ENCODE peak calls at places on chromosome 3, in four cellular contexts. K is CD4-positive, alpha-beta T cell; M is ovary; Y is fibroblast of mammary gland. I is an unnamed sample.

GRCh38 chr3:46960081-46960701 is 16.4 kb downstream of the CCDC12 start:
- DNase-seq in K (no peak), M (peak; percentile 50), Y (peak; percentile 71), I (no peak)

GRCh38 chr3:103380391-103380790 is 945.6 kb downstream of the ZPLD1 start:
- DNase-seq in K (no peak), M (no peak), Y (no peak), I (no peak)

GRCh38 chr3:32359766-32360513 is 31.7 kb upstream of the CMTM7 start:
- DNase-seq in K (no peak), M (no peak), Y (no peak), I (no peak)

GRCh38 chr3:148643389-148643840 is 54.3 kb upstream of the AGTR1 start:
- DNase-seq in K (no peak), M (no peak), Y (peak; percentile 88), I (no peak)

GRCh38 chr3:143832433-143832832 is 15.8 kb downstream of the SLC9A9 start:
- DNase-seq in K (no peak), M (no peak), Y (peak; percentile 61), I (no peak)

GRCh38 chr3:57787867-57788623 is 31.9 kb downstream of the SLMAP start:
- DNase-seq in K (no peak), M (no peak), Y (no peak), I (no peak)

GRCh38 chr3:46127503-46127902 is 80.6 kb downstream of the CCR1 start:
- DNase-seq in K (no peak), M (no peak), Y (peak; percentile 83), I (no peak)

GRCh38 chr3:46619845-46620778 is 7.8 kb downstream of the FAM240A start:
- DNase-seq in K (no peak), M (no peak), Y (no peak), I (no peak)

GRCh38 chr3:170476291-170476690 is 57.6 kb downstream of the CLDN11 start:
- DNase-seq in K (no peak), M (no peak), Y (no peak), I (no peak)

GRCh38 chr3:71171246-71171645 is 412.3 kb downstream of the FOXP1 start:
- DNase-seq in K (no peak), M (no peak), Y (no peak), I (no peak)

GRCh38 chr3:124995460-124995994 is 60.3 kb downstream of the HEG1 start:
- DNase-seq in K (peak; percentile 35), M (peak; percentile 69), Y (peak; percentile 61), I (peak; percentile 56)

GRCh38 chr3:57224856-57225255 is 2.7 kb upstream of the APPL1 start:
- DNase-seq in K (no peak), M (no peak), Y (no peak), I (no peak)

GRCh38 chr3:43499256-43499655 is 122.6 kb downstream of the ANO10 start:
- DNase-seq in K (no peak), M (no peak), Y (no peak), I (no peak)

GRCh38 chr3:32480596-32480995 is 22.1 kb downstream of the CMTM6 start:
- DNase-seq in K (no peak), M (no peak), Y (no peak), I (no peak)

GRCh38 chr3:143529018-143529478 is 319.2 kb downstream of the SLC9A9 start:
- DNase-seq in K (peak; percentile 1), M (no peak), Y (peak; percentile 77), I (no peak)

GRCh38 chr3:59680916-59681315 is 631.1 kb upstream of the CFAP20DC start:
- DNase-seq in K (no peak), M (no peak), Y (no peak), I (no peak)

GRCh38 chr3:187777331-187778046 is 32.2 kb upstream of the BCL6 start:
- DNase-seq in K (no peak), M (no peak), Y (peak; percentile 23), I (no peak)

GRCh38 chr3:32104492-32104891 is 1.9 kb upstream of the GPD1L start:
- DNase-seq in K (no peak), M (no peak), Y (no peak), I (no peak)

GRCh38 chr3:128278761-128279593 is 125.7 kb downstream of the EEFSEC start:
- DNase-seq in K (no peak), M (peak; percentile 86), Y (peak; percentile 93), I (no peak)

GRCh38 chr3:17157713-17158112 is 273.0 kb downstream of the PLCL2 start:
- DNase-seq in K (no peak), M (no peak), Y (peak; percentile 31), I (no peak)

GRCh38 chr3:169399068-169399467 is 264.4 kb downstream of the MECOM start:
- DNase-seq in K (no peak), M (no peak), Y (no peak), I (no peak)

GRCh38 chr3:116815321-116815720 is 105.7 kb downstream of the TUSC7 start:
- DNase-seq in K (no peak), M (no peak), Y (no peak), I (no peak)

GRCh38 chr3:143081844-143082778 is 37.5 kb upstream of the CHST2 start:
- DNase-seq in K (no peak), M (no peak), Y (no peak), I (no peak)

GRCh38 chr3:128081846-128082245 is 29.6 kb downstream of the SEC61A1 start:
- DNase-seq in K (no peak), M (no peak), Y (peak; percentile 86), I (no peak)

GRCh38 chr3:124429129-124429815 is 301.0 kb upstream of the UMPS start:
- DNase-seq in K (no peak), M (no peak), Y (peak; percentile 25), I (no peak)

GRCh38 chr3:105827959-105828358 is 40.9 kb downstream of the CBLB start:
- DNase-seq in K (no peak), M (peak; percentile 74), Y (peak; percentile 97), I (peak; percentile 45)

GRCh38 chr3:77055841-77056341 is 16.0 kb downstream of the ROBO2 start:
- DNase-seq in K (no peak), M (no peak), Y (no peak), I (no peak)

GRCh38 chr3:171419457-171419856 is 40.7 kb downstream of the TNIK start:
- DNase-seq in K (no peak), M (no peak), Y (no peak), I (no peak)

GRCh38 chr3:98875535-98875934 is 26.0 kb downstream of the DCBLD2 start:
- DNase-seq in K (no peak), M (no peak), Y (no peak), I (no peak)

GRCh38 chr3:196969660-196970546 is 1.3 kb upstream of the PIGZ start:
- DNase-seq in K (peak; percentile 68), M (peak; percentile 44), Y (peak; percentile 32), I (peak; percentile 38)

GRCh38 chr3:33318709-33319380 is 41.6 kb downstream of the FBXL2 start:
- DNase-seq in K (no peak), M (no peak), Y (no peak), I (no peak)

GRCh38 chr3:188583476-188584161 is 429.7 kb downstream of the LPP start:
- DNase-seq in K (no peak), M (no peak), Y (peak; percentile 18), I (no peak)

GRCh38 chr3:112776836-112777235 is 69.8 kb downstream of the CD200R1L start:
- DNase-seq in K (no peak), M (no peak), Y (no peak), I (no peak)

GRCh38 chr3:46971742-46972141 is 4.8 kb downstream of the CCDC12 start:
- DNase-seq in K (no peak), M (no peak), Y (no peak), I (no peak)

GRCh38 chr3:75737831-75738493 is 47.4 kb downstream of the ZNF717 start:
- DNase-seq in K (no peak), M (no peak), Y (peak; percentile 30), I (no peak)

DNA sequence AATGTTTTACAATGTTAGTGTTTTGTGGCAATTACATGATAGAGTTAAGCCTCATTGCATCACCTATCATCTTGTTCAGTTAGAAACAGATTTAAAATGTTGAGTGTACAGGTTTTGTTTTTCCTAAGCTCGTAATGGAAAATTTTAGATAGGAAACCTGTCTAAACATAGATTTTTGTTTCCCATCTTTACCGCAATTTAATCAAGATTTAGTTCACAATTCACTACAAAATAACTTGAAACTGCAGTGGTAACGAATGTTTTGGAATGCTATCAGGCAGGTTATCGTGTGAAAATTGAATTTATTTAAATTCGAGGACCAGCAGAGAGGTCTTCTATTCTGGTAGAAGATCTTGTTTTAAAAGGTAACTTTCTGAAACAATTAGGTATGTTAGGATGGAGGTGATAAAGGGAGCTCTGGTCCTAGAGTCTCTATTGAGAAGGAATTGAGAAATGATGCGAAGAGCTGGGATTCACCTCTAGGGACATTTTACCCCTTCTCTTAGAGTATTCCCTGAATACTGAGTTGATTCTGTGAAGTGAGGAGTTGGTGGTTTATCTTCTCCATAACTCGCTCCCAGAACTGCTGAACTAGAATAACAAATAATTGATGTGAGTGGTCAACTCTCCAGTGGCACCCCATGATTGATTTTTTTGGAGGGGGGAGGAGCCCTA is 1.4 kb downstream of the DOCK3 start:
- DNase-seq in K (no peak), M (no peak), Y (no peak), I (no peak)
- TF ChIP-seq CTCF in K (no peak), M (no peak), Y (no peak), I (no peak)

GRCh38 chr3:10693457-10693856 is 122.6 kb upstream of the SLC6A11 start:
- DNase-seq in K (no peak), M (no peak), Y (no peak), I (no peak)
- TF ChIP-seq CTCF in K (no peak), M (no peak), Y (no peak), I (no peak)

GRCh38 chr3:146221276-146221675 is 29.6 kb downstream of the PLSCR4 start:
- DNase-seq in K (no peak), M (no peak), Y (peak; percentile 41), I (no peak)

GRCh38 chr3:146218880-146219866 is 31.7 kb downstream of the PLSCR4 start:
- DNase-seq in K (peak; percentile 12), M (peak; percentile 62), Y (peak; percentile 52), I (no peak)

GRCh38 chr3:146223401-146224373 is 27.2 kb downstream of the PLSCR4 start:
- DNase-seq in K (no peak), M (no peak), Y (peak; percentile 52), I (no peak)

GRCh38 chr3:146227486-146227885 is 23.4 kb downstream of the PLSCR4 start:
- DNase-seq in K (no peak), M (no peak), Y (no peak), I (no peak)

DNA sequence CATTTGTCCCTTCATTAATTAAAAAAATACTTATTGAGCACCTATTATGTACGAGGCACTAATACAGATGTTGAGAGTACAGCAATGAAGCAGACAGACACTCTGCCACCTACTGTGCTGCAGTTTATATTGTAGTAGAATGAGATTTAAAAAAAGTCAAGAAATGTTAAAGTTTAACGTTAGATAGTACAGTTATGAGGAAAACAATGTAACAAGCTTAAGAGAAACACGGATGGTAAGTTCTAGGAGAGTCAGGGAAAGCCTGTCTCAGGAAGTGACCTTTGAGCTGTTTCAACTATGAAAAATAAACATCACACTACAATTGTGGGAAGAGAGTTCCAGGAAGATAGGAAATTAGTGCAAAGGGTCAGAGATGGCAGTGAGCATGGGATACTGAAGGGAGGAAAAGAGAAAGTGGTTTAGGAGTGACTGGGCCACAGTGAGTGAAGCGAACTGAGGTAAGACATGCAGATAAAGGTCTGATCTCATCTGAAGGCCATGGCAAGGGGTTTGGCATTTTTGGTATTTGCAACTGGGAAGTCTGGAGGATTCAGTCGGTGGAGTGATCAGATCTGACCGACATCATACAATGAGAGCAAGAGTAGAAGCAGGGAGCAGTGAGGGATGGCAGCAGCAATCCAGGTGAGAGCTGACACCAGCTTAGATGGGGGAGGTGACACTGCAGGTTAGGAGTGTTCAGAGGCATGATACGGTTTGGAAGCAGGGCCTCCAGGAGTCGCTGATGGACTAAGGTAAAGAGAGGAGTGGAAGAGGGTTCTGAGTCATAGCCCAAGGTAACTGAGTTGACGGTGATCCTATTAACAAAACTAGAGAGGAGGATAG is 28.5 kb downstream of the PLSCR4 start:
- DNase-seq in K (no peak), M (no peak), Y (peak; percentile 51), I (no peak)
- TF ChIP-seq CTCF in K (no peak), M (no peak), Y (no peak), I (no peak)

GRCh38 chr3:12808587-12808986 is 12.1 kb downstream of the CAND2 start:
- DNase-seq in K (no peak), M (no peak), Y (no peak), I (no peak)
- TF ChIP-seq CTCF in K (no peak), M (no peak), Y (no peak), I (no peak)

I was measured in gastrocnemius medialis.